ENCODE peak calls at places on chromosomes 13 and 19, in eight cellular contexts. S is right lobe of liver, X is tibial nerve, Y is heart left ventricle, G is uterus, Z is stomach, W is transverse colon, R is prostate gland. L is an unnamed sample. For H3K27me3, the result is how much of the 10 kb centered on the place peaks cover.

GRCh38 chr13:90445179-90445578 is 902.3 kb upstream of the MIR17HG start:
- DNase-seq in S (no peak), X (no peak), Y (no peak), G (no peak), Z (no peak), W (no peak), R (no peak), L (no peak)

GRCh38 chr19:35444735-35445134 is 3.3 kb upstream of the FFAR2 start:
- DNase-seq in S (no peak), X (no peak), Y (no peak), G (no peak), Z (no peak), W (no peak), R (no peak), L (no peak)

GRCh38 chr19:56120371-56121179 is 520 bp downstream of the ZNF787 start:
- DNase-seq in S (peak), X (peak), Y (peak), G (peak), Z (peak), W (peak), R (peak), L (peak)

GRCh38 chr19:5358173-5358800 is 17.7 kb upstream of the PTPRS start:
- DNase-seq in S (no peak), X (no peak), Y (no peak), G (no peak), Z (no peak), W (no peak), R (no peak), L (no peak)

GRCh38 chr19:10114651-10115391 is 3.3 kb downstream of the P2RY11 start:
- DNase-seq in S (no peak), X (no peak), Y (no peak), G (no peak), Z (no peak), W (no peak), R (no peak), L (no peak)

GRCh38 chr19:44808463-44809371 is at the start of gene BCAM:
- DNase-seq in S (peak), X (peak), Y (peak), G (peak), Z (peak), W (peak), R (peak), L (no peak)

GRCh38 chr13:30049692-30050091 is 199.3 kb upstream of the UBL3 start:
- DNase-seq in S (no peak), X (no peak), Y (peak), G (no peak), Z (no peak), W (no peak), R (no peak), L (no peak)

GRCh38 chr13:107534548-107534947 is 680.8 kb downstream of the LIG4 start:
- DNase-seq in S (no peak), X (no peak), Y (no peak), G (no peak), Z (no peak), W (no peak), R (no peak), L (no peak)

GRCh38 chr19:46999377-46999776 is 20.3 kb upstream of the NPAS1 start:
- DNase-seq in S (no peak), X (no peak), Y (no peak), G (no peak), Z (no peak), W (no peak), R (no peak), L (no peak)

GRCh38 chr13:51764184-51765141 is 39.5 kb downstream of the DHRS12 start:
- DNase-seq in S (no peak), X (peak), Y (peak), G (peak), Z (peak), W (peak), R (no peak), L (peak)

GRCh38 chr19:34254552-34255432 is at the start of gene GARRE1:
- DNase-seq in S (peak), X (peak), Y (peak), G (no peak), Z (peak), W (peak), R (peak), L (no peak)

GRCh38 chr13:25249001-25249543 is 38.2 kb downstream of the MTMR6 start:
- DNase-seq in S (no peak), X (no peak), Y (no peak), G (no peak), Z (no peak), W (no peak), R (no peak), L (no peak)

GRCh38 chr19:47781590-47782318 is 3.3 kb downstream of the SELENOW start:
- DNase-seq in S (peak), X (peak), Y (peak), G (peak), Z (peak), W (no peak), R (peak), L (no peak)

GRCh38 chr19:28393574-28394336 is 819.2 kb downstream of the UQCRFS1 start:
- DNase-seq in S (no peak), X (no peak), Y (no peak), G (peak), Z (no peak), W (no peak), R (no peak), L (no peak)

GRCh38 chr13:60654405-60654804 is 257.4 kb downstream of the TDRD3 start:
- DNase-seq in S (peak), X (no peak), Y (peak), G (no peak), Z (peak), W (no peak), R (peak), L (no peak)

GRCh38 chr13:41364043-41364442 is 53.0 kb downstream of the NAA16 start:
- DNase-seq in S (no peak), X (no peak), Y (no peak), G (no peak), Z (no peak), W (no peak), R (no peak), L (no peak)

GRCh38 chr13:51643114-51643881 is 59.0 kb downstream of the WDFY2 start:
- DNase-seq in S (no peak), X (no peak), Y (no peak), G (no peak), Z (no peak), W (no peak), R (no peak), L (no peak)

GRCh38 chr19:1860133-1860775 is 3.1 kb downstream of the KLF16 start:
- DNase-seq in S (peak), X (no peak), Y (peak), G (peak), Z (no peak), W (peak), R (no peak), L (no peak)

GRCh38 chr19:1857648-1858326 is 5.6 kb downstream of the KLF16 start:
- DNase-seq in S (peak), X (no peak), Y (peak), G (no peak), Z (no peak), W (peak), R (no peak), L (no peak)

GRCh38 chr19:9835507-9835949 is 410 bp downstream of the PIN1 start:
- DNase-seq in S (peak), X (no peak), Y (peak), G (no peak), Z (no peak), W (peak), R (no peak), L (no peak)

GRCh38 chr19:43465468-43466120 is at the start of gene LYPD3:
- DNase-seq in S (peak), X (no peak), Y (no peak), G (peak), Z (peak), W (peak), R (peak), L (no peak)

GRCh38 chr19:13339869-13340268 is 166.4 kb downstream of the CACNA1A start:
- DNase-seq in S (no peak), X (no peak), Y (no peak), G (no peak), Z (no peak), W (no peak), R (no peak), L (no peak)

GRCh38 chr13:97432232-97432916 is 1.6 kb upstream of the RAP2A start:
- DNase-seq in S (no peak), X (no peak), Y (no peak), G (no peak), Z (no peak), W (no peak), R (no peak), L (no peak)

GRCh38 chr13:39835253-39835652 is 179.8 kb downstream of the COG6 start:
- DNase-seq in S (no peak), X (no peak), Y (no peak), G (no peak), Z (no peak), W (no peak), R (no peak), L (no peak)

GRCh38 chr13:99388334-99388923 is 81.2 kb upstream of the GPR183 start:
- DNase-seq in S (no peak), X (no peak), Y (no peak), G (no peak), Z (no peak), W (no peak), R (no peak), L (no peak)

GRCh38 chr19:43534811-43535761 is 2.1 kb downstream of the ZNF575 start:
- DNase-seq in S (peak), X (peak), Y (peak), G (peak), Z (peak), W (peak), R (peak), L (no peak)

GRCh38 chr19:9727644-9728043 is 40.9 kb downstream of the ZNF846 start:
- DNase-seq in S (no peak), X (no peak), Y (no peak), G (no peak), Z (no peak), W (no peak), R (no peak), L (no peak)

DNA sequence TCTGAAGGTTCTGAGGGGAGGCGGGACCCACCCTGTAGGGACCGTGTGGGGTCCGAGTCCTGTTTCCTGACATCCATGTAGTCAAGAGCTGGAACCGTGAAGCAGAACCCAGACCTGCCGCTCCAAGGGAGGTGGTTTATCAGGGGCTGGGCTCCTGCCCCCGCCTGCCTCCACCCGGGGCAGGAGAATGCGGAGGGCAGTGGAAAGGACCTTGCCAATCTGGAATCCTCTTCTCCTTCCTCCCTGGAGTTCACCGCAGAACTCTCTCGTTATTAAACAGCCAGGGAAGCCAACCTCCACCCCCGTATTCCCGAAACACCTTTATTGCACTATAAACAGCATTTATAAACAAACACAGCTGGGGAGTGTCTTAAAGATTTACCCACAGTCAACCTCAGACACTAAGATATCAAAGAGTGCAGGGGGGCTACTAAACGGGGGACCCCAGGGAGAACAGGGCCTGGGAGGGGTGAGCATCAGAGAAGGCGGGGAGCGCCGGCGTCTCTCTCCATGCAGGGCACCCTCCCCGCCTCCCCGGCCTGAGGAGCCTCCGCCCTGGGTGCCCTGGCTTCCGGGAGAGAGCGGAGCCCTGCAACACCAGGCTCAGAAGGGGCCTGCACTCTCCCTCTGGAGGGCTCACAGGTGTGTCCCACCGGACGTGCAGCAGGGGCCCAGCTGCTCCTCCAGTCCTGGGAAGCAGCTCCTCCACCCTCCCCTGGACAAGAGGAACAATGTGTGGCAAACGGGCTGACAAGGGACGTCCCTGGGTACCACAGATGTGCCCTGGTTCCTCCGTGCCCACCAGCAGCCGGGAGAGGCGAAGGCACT is 3.6 kb downstream of the C2CD4C start:
- DNase-seq in S (no peak), X (no peak), Y (no peak), G (peak), Z (no peak), W (peak), R (no peak), L (no peak)
- H3K27me3 ChIP-seq in S (under half), X (under half), Y (under half), G (under half), Z (under half), W (half or more), R (under half), L (under half)

GRCh38 chr19:38304866-38305429 is 897 bp downstream of the C19orf33 start:
- DNase-seq in S (no peak), X (peak), Y (peak), G (no peak), Z (peak), W (peak), R (peak), L (no peak)
- H3K4me3 ChIP-seq in S (no peak), X (no peak), Y (peak), G (no peak), Z (peak), W (peak), R (no peak), L (peak)

GRCh38 chr19:16078759-16079707 is 2.7 kb downstream of the TPM4 start:
- DNase-seq in S (peak), X (peak), Y (peak), G (peak), Z (peak), W (peak), R (peak), L (no peak)

GRCh38 chr19:16078311-16078758 is 2.0 kb downstream of the TPM4 start:
- DNase-seq in S (no peak), X (no peak), Y (no peak), G (peak), Z (no peak), W (peak), R (no peak), L (no peak)

GRCh38 chr19:16076154-16076957 is at the start of gene TPM4:
- DNase-seq in S (peak), X (peak), Y (peak), G (peak), Z (peak), W (peak), R (peak), L (peak)

GRCh38 chr19:16075430-16076153 is 703 bp upstream of the TPM4 start:
- DNase-seq in S (no peak), X (no peak), Y (no peak), G (no peak), Z (no peak), W (peak), R (no peak), L (no peak)

GRCh38 chr19:16076958-16077611 is 790 bp downstream of the TPM4 start:
- DNase-seq in S (peak), X (peak), Y (peak), G (peak), Z (peak), W (peak), R (no peak), L (no peak)
- TF ChIP-seq POLR2A in S (no peak), X (peak), Y (no peak), G (no peak), Z (no peak), W (peak), R (no peak), L (peak)

DNA sequence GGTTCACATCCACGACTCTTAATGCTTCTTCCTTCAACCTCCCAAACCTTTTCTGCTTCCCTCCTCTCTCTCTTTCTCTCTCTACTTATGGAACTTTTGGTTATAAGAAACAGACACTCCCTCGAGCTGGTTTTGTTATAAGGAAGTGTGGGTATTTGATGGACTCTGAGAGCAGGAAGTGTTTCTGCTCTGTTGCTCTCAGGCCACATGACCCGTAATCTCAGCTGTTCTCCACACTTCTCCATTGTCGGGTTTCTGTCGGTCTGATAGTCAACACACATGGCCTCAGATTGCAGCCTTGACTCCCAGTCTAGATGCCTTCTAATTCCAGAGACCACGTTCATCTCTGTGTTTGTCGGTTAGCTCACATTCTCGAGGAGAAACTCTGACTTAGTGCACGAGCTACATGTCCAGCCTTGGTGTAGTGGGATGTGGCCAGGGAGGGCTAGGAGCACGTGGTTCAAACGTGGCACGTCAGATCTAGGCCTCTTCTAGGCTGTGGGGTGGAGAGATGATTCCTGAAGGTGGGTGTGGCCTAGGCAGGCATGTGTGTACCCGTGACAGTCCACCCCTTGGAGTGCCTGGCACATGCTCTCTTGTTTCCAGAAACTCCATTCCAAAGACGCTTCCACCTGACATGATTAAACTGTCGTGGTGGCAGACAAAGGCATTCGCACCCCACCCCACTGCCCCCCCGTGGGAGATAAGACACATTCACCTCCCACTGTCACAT is 26.3 kb downstream of the CNFN start:
- DNase-seq in S (no peak), X (no peak), Y (no peak), G (no peak), Z (no peak), W (no peak), R (no peak), L (no peak)
- H3K27me3 ChIP-seq in S (under half), X (under half), Y (under half), G (under half), Z (under half), W (under half), R (under half), L (under half)

GRCh38 chr13:43785681-43786471 is 896 bp downstream of the ENOX1 start:
- DNase-seq in S (peak), X (peak), Y (peak), G (peak), Z (peak), W (peak), R (peak), L (no peak)

GRCh38 chr13:43786472-43786765 is 353 bp downstream of the ENOX1 start:
- DNase-seq in S (no peak), X (no peak), Y (no peak), G (no peak), Z (no peak), W (no peak), R (no peak), L (no peak)

GRCh38 chr13:43787998-43788397 is 1.2 kb upstream of the ENOX1 start:
- DNase-seq in S (no peak), X (no peak), Y (no peak), G (peak), Z (no peak), W (no peak), R (no peak), L (no peak)

GRCh38 chr13:43786766-43787517 is at the start of gene ENOX1:
- DNase-seq in S (peak), X (no peak), Y (peak), G (peak), Z (peak), W (peak), R (peak), L (no peak)

DNA sequence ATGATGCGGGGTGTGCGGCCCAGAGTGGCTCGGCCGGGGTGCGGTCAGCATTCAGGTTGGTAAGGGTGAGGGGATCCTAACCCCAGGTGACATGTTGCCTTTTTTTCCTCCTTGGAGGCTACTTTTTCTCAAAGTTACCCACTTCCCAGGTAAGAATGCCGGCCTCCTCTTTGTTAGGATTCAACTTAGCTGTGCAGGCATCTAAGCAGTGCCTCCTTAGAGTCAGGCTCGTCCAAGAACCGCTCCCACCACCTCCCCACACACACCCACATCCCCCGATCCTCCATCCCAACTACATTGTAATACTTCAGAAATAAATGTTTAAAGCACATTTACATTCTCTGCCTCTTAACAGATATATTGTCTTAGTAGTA is 733 bp upstream of the ENOX1 start:
- DNase-seq in S (no peak), X (no peak), Y (no peak), G (no peak), Z (no peak), W (no peak), R (no peak), L (no peak)
- H3K4me3 ChIP-seq in S (peak), X (peak), Y (peak), G (peak), Z (peak), W (peak), R (peak), L (peak)

GRCh38 chr13:113493315-113493951 is 2.9 kb upstream of the DCUN1D2 start:
- DNase-seq in S (no peak), X (no peak), Y (no peak), G (no peak), Z (no peak), W (no peak), R (peak), L (no peak)
- TF ChIP-seq POLR2A in S (no peak), X (peak), Y (no peak), G (no peak), Z (no peak), W (no peak), R (no peak), L (no peak)

DNA sequence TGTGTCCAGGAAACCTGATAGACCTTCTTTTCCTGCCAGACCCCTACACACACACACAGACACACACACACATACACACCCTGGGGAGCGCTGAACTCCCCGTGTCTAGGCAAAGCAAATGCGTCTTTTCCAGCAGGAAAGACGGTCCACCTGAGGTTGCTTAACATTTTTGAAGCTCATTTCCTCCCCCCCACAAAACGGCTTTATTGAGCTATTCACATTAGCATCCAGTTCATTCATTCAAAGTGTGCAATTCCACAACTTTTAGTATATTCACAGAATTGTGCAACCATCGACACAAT is 3.4 kb downstream of the GSX1 start:
- DNase-seq in S (no peak), X (no peak), Y (no peak), G (no peak), Z (no peak), W (no peak), R (no peak), L (no peak)
- H3K27me3 ChIP-seq in S (under half), X (under half), Y (half or more), G (half or more), Z (half or more), W (half or more), R (half or more), L (half or more)

L was measured in esophagus squamous epithelium.